ENCODE peak calls at places on chromosome 19, in eight cellular contexts. R, F, M, Q, K, X, O and I are unnamed samples.

GRCh38 chr19:53945441-53945840 is 17.3 kb upstream of the CACNG8 start:
- DNase-seq in F (peak), X (peak), O (no peak), K (no peak), R (no peak), Q (no peak), M (no peak), I (no peak)

GRCh38 chr19:4007836-4008539 is 452 bp downstream of the PIAS4 start:
- DNase-seq in X (peak), R (peak), K (no peak), Q (peak), F (no peak), M (no peak), O (peak), I (no peak)

GRCh38 chr19:48965806-48966540 is 864 bp downstream of the FTL start:
- DNase-seq in F (peak), X (peak), R (peak), O (peak), K (peak), Q (peak), M (peak), I (no peak)

GRCh38 chr19:17576758-17577532 is 21.5 kb downstream of the COLGALT1 start:
- DNase-seq in O (no peak), R (no peak), Q (no peak), M (no peak), X (peak), F (no peak), K (peak), I (no peak)

GRCh38 chr19:43658001-43658400 is 12.0 kb downstream of the PLAUR start:
- DNase-seq in K (no peak), Q (no peak), X (no peak), R (no peak), O (no peak), M (no peak), F (no peak), I (no peak)

GRCh38 chr19:29714953-29715694 is at the start of gene C19orf12:
- DNase-seq in M (peak), R (peak), Q (peak), F (peak), O (peak), X (peak), K (peak), I (no peak)

GRCh38 chr19:13100031-13100588 is 2.5 kb downstream of the LYL1 start:
- DNase-seq in R (no peak), O (peak), K (no peak), M (no peak), F (no peak), X (no peak), Q (peak), I (no peak)

GRCh38 chr19:50501568-50502475 is 9.2 kb downstream of the JOSD2 start:
- DNase-seq in X (no peak), F (no peak), M (no peak), K (no peak), R (no peak), O (no peak), Q (no peak), I (no peak)

GRCh38 chr19:19546751-19547162 is 8.7 kb downstream of the CILP2 start:
- DNase-seq in F (no peak), O (no peak), Q (no peak), K (no peak), X (no peak), M (no peak), R (no peak), I (no peak)

GRCh38 chr19:48644839-48645651 is 942 bp downstream of the CA11 start:
- DNase-seq in F (peak), R (peak), X (peak), O (peak), K (no peak), Q (peak), M (peak), I (no peak)

GRCh38 chr19:52494518-52494917 is 33.0 kb upstream of the ZNF808 start:
- DNase-seq in F (peak), K (no peak), X (no peak), M (no peak), R (no peak), Q (no peak), O (no peak), I (no peak)

GRCh38 chr19:41967056-41967783 is 8.1 kb upstream of the RABAC1 start:
- DNase-seq in K (no peak), X (no peak), M (no peak), Q (no peak), F (no peak), O (no peak), R (no peak), I (no peak)

GRCh38 chr19:50562329-50562728 is 5.9 kb downstream of the LRRC4B start:
- DNase-seq in O (no peak), X (no peak), Q (no peak), R (no peak), F (no peak), M (no peak), K (no peak), I (no peak)

GRCh38 chr19:20431826-20432225 is 133.8 kb downstream of the ZNF737 start:
- DNase-seq in F (no peak), K (no peak), R (no peak), Q (no peak), O (no peak), M (no peak), X (no peak), I (no peak)

GRCh38 chr19:21593934-21594844 is 88.8 kb downstream of the ZNF429 start:
- DNase-seq in Q (no peak), X (no peak), K (no peak), R (no peak), M (no peak), O (no peak), F (no peak), I (no peak)

GRCh38 chr19:948842-949496 is 23.1 kb downstream of the ARID3A start:
- DNase-seq in F (no peak), R (no peak), O (no peak), Q (no peak), M (no peak), K (no peak), X (no peak), I (no peak)

GRCh38 chr19:2271516-2272103 is 10.4 kb downstream of the PEAK3 start:
- DNase-seq in K (no peak), R (peak), X (no peak), F (peak), Q (no peak), M (no peak), O (no peak), I (no peak)

GRCh38 chr19:959935-960502 is 24.1 kb upstream of the WDR18 start:
- DNase-seq in Q (no peak), X (peak), K (no peak), R (no peak), F (no peak), O (no peak), M (no peak), I (no peak)

GRCh38 chr19:51195316-51195586 is 29.6 kb upstream of the CD33 start:
- DNase-seq in R (no peak), K (no peak), Q (no peak), O (no peak), F (no peak), X (no peak), M (no peak), I (no peak)

GRCh38 chr19:4058696-4059492 is 7.8 kb downstream of the ZBTB7A start:
- DNase-seq in K (no peak), R (no peak), M (no peak), X (peak), Q (no peak), F (no peak), O (no peak), I (no peak)

GRCh38 chr19:13057147-13057572 is 45.5 kb downstream of the LYL1 start:
- DNase-seq in K (no peak), M (peak), X (no peak), Q (no peak), F (no peak), R (peak), O (no peak), I (no peak)

GRCh38 chr19:44164327-44164672 is 600 bp upstream of the ZNF226 start:
- DNase-seq in Q (no peak), X (no peak), O (no peak), M (no peak), F (no peak), R (no peak), K (no peak), I (no peak)

GRCh38 chr19:49109569-49110233 is 4.5 kb upstream of the LIN7B start:
- DNase-seq in Q (no peak), M (no peak), R (no peak), K (no peak), X (no peak), F (no peak), O (no peak), I (no peak)

GRCh38 chr19:51131780-51132680 is 7.3 kb downstream of the SIGLEC9 start:
- DNase-seq in M (no peak), X (peak), Q (no peak), R (peak), F (peak), O (no peak), K (no peak), I (no peak)

GRCh38 chr19:3509566-3509989 is 3.5 kb downstream of the FZR1 start:
- DNase-seq in F (peak), O (no peak), R (peak), X (no peak), K (no peak), Q (no peak), M (no peak), I (peak)

GRCh38 chr19:28727133-28727834 is 485.7 kb downstream of the UQCRFS1 start:
- DNase-seq in O (no peak), M (no peak), K (no peak), X (peak), R (peak), F (no peak), Q (peak), I (no peak)

GRCh38 chr19:10230155-10230903 is 802 bp downstream of the S1PR2 start:
- DNase-seq in X (peak), M (no peak), Q (peak), O (peak), R (peak), K (no peak), F (peak), I (no peak)

GRCh38 chr19:27679905-27680304 is 1533.0 kb downstream of the UQCRFS1 start:
- DNase-seq in X (no peak), Q (no peak), K (no peak), O (no peak), F (no peak), R (no peak), M (no peak), I (no peak)

GRCh38 chr19:31317542-31317941 is 31.7 kb downstream of the TSHZ3 start:
- DNase-seq in X (peak), R (no peak), O (no peak), M (no peak), K (no peak), F (no peak), Q (no peak), I (no peak)
- H3K27ac ChIP-seq in X (peak), R (no peak), O (no peak), M (no peak), K (no peak), F (peak), Q (no peak), I (no peak)

DNA sequence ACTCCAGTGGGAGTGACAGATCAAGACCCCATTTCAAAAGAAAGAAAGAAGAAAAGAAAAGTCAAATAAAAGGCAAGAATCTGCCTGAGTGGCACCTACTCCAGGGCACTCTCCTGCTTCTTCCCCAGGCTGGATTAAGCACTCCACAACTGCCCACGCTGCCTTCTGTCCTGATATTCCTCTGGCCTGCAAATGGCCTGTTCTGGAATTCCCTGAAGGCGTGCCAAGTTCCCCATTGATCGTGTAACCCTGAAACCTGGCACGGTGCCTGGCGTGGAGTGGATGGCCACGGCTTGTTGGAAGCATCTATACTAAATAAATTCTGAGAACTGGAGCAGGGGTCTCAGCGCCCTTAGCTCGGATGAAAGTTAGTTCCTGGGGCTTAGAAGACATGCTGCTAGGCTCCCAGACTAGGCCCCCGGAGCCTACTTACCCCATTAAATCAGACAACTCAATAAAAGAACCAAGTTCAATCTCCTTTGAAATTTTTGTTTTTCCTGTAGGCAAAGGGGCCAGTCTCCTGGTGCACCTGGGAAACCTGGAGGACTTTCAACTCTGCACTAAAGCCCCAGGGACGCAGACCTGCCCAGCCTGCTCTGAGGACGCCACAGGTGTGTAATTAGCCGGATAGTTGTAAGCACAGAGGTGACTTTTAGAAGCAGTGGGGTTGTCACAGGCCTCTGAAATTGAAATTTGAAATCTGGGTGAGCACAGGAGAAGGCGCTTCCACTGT is 21.9 kb downstream of the ANKRD27 start:
- DNase-seq in Q (no peak), F (peak), X (no peak), O (no peak), M (peak), K (peak), R (no peak), I (no peak)
- H3K27ac ChIP-seq in Q (no peak), F (no peak), X (peak), O (no peak), M (no peak), K (peak), R (no peak), I (no peak)

GRCh38 chr19:6376512-6377193 is 920 bp upstream of the PSPN start:
- DNase-seq in K (no peak), F (no peak), R (no peak), Q (no peak), X (no peak), M (no peak), O (no peak), I (no peak)

GRCh38 chr19:6378498-6378897 is 2.8 kb upstream of the PSPN start:
- DNase-seq in R (no peak), F (no peak), M (no peak), X (no peak), K (no peak), Q (no peak), O (no peak), I (no peak)

GRCh38 chr19:6381030-6381750 is 5.5 kb upstream of the PSPN start:
- DNase-seq in O (no peak), K (no peak), R (no peak), X (no peak), M (no peak), F (no peak), Q (no peak), I (no peak)

GRCh38 chr19:6378036-6378435 is 2.3 kb upstream of the PSPN start:
- DNase-seq in F (peak), M (no peak), K (no peak), O (no peak), Q (no peak), X (peak), R (peak), I (no peak)

GRCh38 chr19:6379744-6380143 is 4.0 kb upstream of the PSPN start:
- DNase-seq in R (no peak), O (no peak), M (no peak), X (no peak), K (no peak), Q (no peak), F (no peak), I (no peak)
- H3K27ac ChIP-seq in R (no peak), O (no peak), M (no peak), X (no peak), K (no peak), Q (no peak), F (no peak), I (no peak)

GRCh38 chr19:16336571-16336970 is 11.9 kb downstream of the KLF2 start:
- DNase-seq in M (no peak), Q (no peak), F (peak), R (no peak), X (no peak), K (no peak), O (no peak), I (no peak)

GRCh38 chr19:16339361-16339725 is 14.7 kb downstream of the KLF2 start:
- DNase-seq in K (no peak), X (no peak), F (no peak), Q (no peak), M (no peak), O (no peak), R (no peak), I (no peak)

GRCh38 chr19:16340092-16340491 is 15.5 kb downstream of the KLF2 start:
- DNase-seq in R (peak), K (no peak), X (no peak), Q (no peak), O (no peak), F (peak), M (no peak), I (no peak)

GRCh38 chr19:16338470-16339360 is 14.1 kb downstream of the KLF2 start:
- DNase-seq in O (peak), F (peak), Q (peak), K (no peak), X (peak), M (no peak), R (peak), I (no peak)

DNA sequence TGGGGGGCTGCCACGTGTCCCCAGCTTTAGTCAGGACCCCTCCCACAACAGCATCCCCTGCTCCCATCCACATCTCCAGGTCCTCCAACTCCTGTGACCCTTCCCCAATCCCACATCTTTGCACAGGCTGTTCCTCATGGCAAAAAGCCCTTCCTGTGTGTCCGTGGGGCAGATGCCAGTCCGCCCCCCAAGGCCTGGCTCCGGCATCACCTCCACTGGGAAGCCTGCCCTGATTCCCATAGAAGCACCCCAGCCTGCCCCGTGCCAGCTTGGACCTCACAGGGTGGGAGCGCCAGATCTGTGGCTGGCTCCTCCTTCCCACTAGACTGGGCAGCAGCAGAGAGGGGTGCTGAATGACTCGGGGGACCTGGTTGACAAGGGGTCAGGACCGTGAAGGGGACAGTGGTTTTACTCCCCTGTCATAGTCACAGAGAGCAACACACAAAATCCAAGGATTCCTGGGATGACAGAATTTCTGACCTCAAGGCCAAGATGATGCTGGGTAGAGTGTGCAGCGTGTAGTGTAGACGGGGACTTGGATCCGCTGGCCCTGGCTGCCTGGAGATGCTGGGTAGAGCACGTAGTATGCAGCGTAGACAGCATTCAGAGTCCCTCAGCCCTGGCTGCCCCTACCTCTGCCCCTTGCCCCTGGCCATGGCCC is 13.3 kb downstream of the KLF2 start:
- DNase-seq in K (no peak), R (peak), M (no peak), O (no peak), Q (no peak), F (no peak), X (no peak), I (no peak)
- H3K27ac ChIP-seq in K (peak), R (peak), M (no peak), O (peak), Q (peak), F (peak), X (no peak), I (no peak)

DNA sequence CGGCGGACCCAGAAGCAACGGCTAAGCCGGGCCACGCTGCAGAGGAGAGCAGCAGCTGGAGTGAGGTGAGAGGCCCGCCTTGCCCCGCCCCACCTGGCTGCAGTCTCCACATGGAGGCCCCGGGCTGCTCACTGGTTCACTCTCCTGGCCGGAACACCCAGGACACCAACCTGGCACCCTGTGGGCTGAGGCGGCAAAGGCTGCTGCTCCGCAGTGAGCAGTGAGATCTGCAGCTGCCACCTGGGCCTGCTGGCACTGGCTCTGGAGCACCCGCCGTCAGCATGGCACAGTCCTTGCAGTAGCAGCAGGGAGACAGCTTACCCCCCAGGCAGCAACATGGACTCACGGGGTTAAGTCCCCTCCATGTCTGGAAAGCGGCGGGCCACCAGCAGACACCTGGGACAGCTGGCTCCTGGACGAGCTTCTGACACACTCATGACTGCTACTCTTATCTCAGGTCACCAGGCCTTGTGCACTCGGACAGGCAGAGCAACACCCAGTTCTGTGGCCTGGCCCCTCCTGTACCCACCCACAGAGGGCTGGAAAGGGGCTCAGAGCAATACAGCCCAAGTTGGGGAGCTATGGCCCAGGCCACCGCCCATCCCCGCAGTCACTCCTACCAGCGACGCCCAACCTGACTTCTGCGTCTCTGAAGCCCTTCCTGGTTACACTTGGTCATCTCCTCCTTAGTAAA is 13.2 kb upstream of the KPTN start:
- DNase-seq in Q (no peak), F (no peak), K (peak), R (no peak), M (peak), X (no peak), O (no peak), I (no peak)
- H3K27ac ChIP-seq in Q (no peak), F (no peak), K (no peak), R (no peak), M (peak), X (no peak), O (no peak), I (no peak)